ENCODE peak calls at places on chromosomes 12 and 14, in four cellular contexts. One of them, this sample, is unnamed.
A peak's percentile ranks its signal among the peaks of the same experiment; 100 is the strongest.

GRCh38 chr14:104970231-104971068 is 7.7 kb downstream of the AHNAK2 start:
- DNase-seq in fibroblast of the aortic adventitia: peak; percentile 95
- DNase-seq in fibroblast of mammary gland: peak; percentile 96
- DNase-seq in H7: peak; percentile 84
- DNase-seq in this sample: no peak

GRCh38 chr14:76929927-76930326 is 98.6 kb downstream of the IRF2BPL start:
- DNase-seq in fibroblast of the aortic adventitia: no peak
- DNase-seq in fibroblast of mammary gland: no peak
- DNase-seq in H7: peak; percentile 73
- DNase-seq in this sample: no peak

GRCh38 chr12:46770501-46771183 is 55.2 kb downstream of the SLC38A4 start:
- DNase-seq in fibroblast of mammary gland: peak; percentile 43
- DNase-seq in fibroblast of the aortic adventitia: peak; percentile 64
- DNase-seq in H7: peak; percentile 2
- DNase-seq in this sample: no peak

GRCh38 chr14:27253946-27254345 is 656.1 kb upstream of the NOVA1 start:
- DNase-seq in fibroblast of the aortic adventitia: no peak
- DNase-seq in H7: no peak
- DNase-seq in fibroblast of mammary gland: no peak
- DNase-seq in this sample: no peak

GRCh38 chr12:57936513-57936883 is 4.9 kb upstream of the ATP23 start:
- DNase-seq in fibroblast of the aortic adventitia: no peak
- DNase-seq in fibroblast of mammary gland: no peak
- DNase-seq in H7: no peak
- DNase-seq in this sample: no peak

GRCh38 chr12:6538420-6539275 is 4.3 kb downstream of the GAPDH start:
- DNase-seq in fibroblast of mammary gland: peak; percentile 50
- DNase-seq in H7: peak; percentile 65
- DNase-seq in fibroblast of the aortic adventitia: peak; percentile 59
- DNase-seq in this sample: no peak

GRCh38 chr14:103271189-103271588 is 62.8 kb upstream of the EIF5 start:
- DNase-seq in H7: no peak
- DNase-seq in fibroblast of the aortic adventitia: no peak
- DNase-seq in fibroblast of mammary gland: no peak
- DNase-seq in this sample: no peak

GRCh38 chr12:15163001-15163400 is 58.2 kb downstream of the RERG start:
- DNase-seq in fibroblast of the aortic adventitia: no peak
- DNase-seq in H7: no peak
- DNase-seq in fibroblast of mammary gland: peak; percentile 47
- DNase-seq in this sample: no peak

GRCh38 chr12:123264642-123265041 is 7.0 kb downstream of the CDK2AP1 start:
- DNase-seq in H7: peak; percentile 85
- DNase-seq in fibroblast of the aortic adventitia: no peak
- DNase-seq in fibroblast of mammary gland: no peak
- DNase-seq in this sample: no peak

GRCh38 chr14:54025661-54026060 is 69.0 kb upstream of the BMP4 start:
- DNase-seq in fibroblast of mammary gland: peak; percentile 25
- DNase-seq in H7: no peak
- DNase-seq in fibroblast of the aortic adventitia: peak; percentile 48
- DNase-seq in this sample: no peak

GRCh38 chr12:86230516-86231146 is 25.6 kb downstream of the MGAT4C start:
- DNase-seq in fibroblast of mammary gland: peak; percentile 50
- DNase-seq in H7: no peak
- DNase-seq in fibroblast of the aortic adventitia: peak; percentile 48
- DNase-seq in this sample: no peak

GRCh38 chr14:43052897-43053296 is 1446.2 kb downstream of the LRFN5 start:
- DNase-seq in fibroblast of the aortic adventitia: no peak
- DNase-seq in H7: no peak
- DNase-seq in fibroblast of mammary gland: no peak
- DNase-seq in this sample: no peak

GRCh38 chr14:53858344-53858682 is 98.3 kb downstream of the BMP4 start:
- DNase-seq in H7: no peak
- DNase-seq in fibroblast of the aortic adventitia: no peak
- DNase-seq in fibroblast of mammary gland: no peak
- DNase-seq in this sample: no peak

GRCh38 chr14:34554540-34555250 is 15.2 kb upstream of the EAPP start:
- DNase-seq in H7: peak; percentile 52
- DNase-seq in fibroblast of the aortic adventitia: peak; percentile 58
- DNase-seq in fibroblast of mammary gland: no peak
- DNase-seq in this sample: no peak

GRCh38 chr12:58765076-58765475 is 155.2 kb downstream of the LRIG3 start:
- DNase-seq in H7: no peak
- DNase-seq in fibroblast of the aortic adventitia: no peak
- DNase-seq in fibroblast of mammary gland: no peak
- DNase-seq in this sample: no peak

GRCh38 chr14:25882899-25883298 is 714.9 kb downstream of the NOVA1 start:
- DNase-seq in fibroblast of mammary gland: no peak
- DNase-seq in H7: no peak
- DNase-seq in fibroblast of the aortic adventitia: no peak
- DNase-seq in this sample: no peak

This sample was measured in hippocampal formation.